ENCODE peak calls at places on chromosome 2, in six cellular contexts. E, N, X, J, B and Q are unnamed samples.

GRCh38 chr2:144032566-144032965 is 487.4 kb downstream of the ZEB2 start:
- DNase-seq in E (no peak), N (peak), X (no peak), J (no peak), B (no peak), Q (no peak)

GRCh38 chr2:85999131-85999831 is 106.4 kb downstream of the POLR1A start:
- DNase-seq in E (no peak), N (peak), X (no peak), J (no peak), B (no peak), Q (no peak)

GRCh38 chr2:207423886-207424285 is 105.9 kb upstream of the CREB1 start:
- DNase-seq in E (no peak), N (peak), X (no peak), J (peak), B (no peak), Q (peak)

GRCh38 chr2:69017876-69018275 is 4.9 kb downstream of the ANTXR1 start:
- DNase-seq in E (no peak), N (no peak), X (no peak), J (no peak), B (no peak), Q (no peak)

GRCh38 chr2:146438246-146438645 is 1406.6 kb upstream of the ACVR2A start:
- DNase-seq in E (no peak), N (no peak), X (no peak), J (no peak), B (no peak), Q (no peak)

GRCh38 chr2:191831410-191831994 is 15.4 kb downstream of the CAVIN2 start:
- DNase-seq in E (peak), N (no peak), X (no peak), J (no peak), B (no peak), Q (no peak)

GRCh38 chr2:105287692-105288091 is 41.8 kb downstream of the TGFBRAP1 start:
- DNase-seq in E (peak), N (peak), X (peak), J (peak), B (no peak), Q (peak)

GRCh38 chr2:41836944-41837343 is 210.9 kb upstream of the PKDCC start:
- DNase-seq in E (peak), N (peak), X (peak), J (peak), B (no peak), Q (peak)

GRCh38 chr2:32931945-32932709 is 14.6 kb upstream of the LTBP1 start:
- DNase-seq in E (no peak), N (no peak), X (no peak), J (no peak), B (no peak), Q (no peak)